ENCODE peak calls at places on chromosomes 1 and 21, in nine cellular contexts. W is thoracic aorta, C is ovary, H is lower lobe of right lung, Q is Peyer's patch, B is heart left ventricle, X is fibroblast of lung, R is H1, P is body of pancreas. J is an unnamed sample.

GRCh38 chr1:15919316-15919715 is 56.6 kb downstream of the ZBTB17 start:
- DNase-seq in W (no peak), C (no peak), H (no peak), Q (no peak), B (no peak), X (peak), R (no peak), P (no peak), J (no peak)

GRCh38 chr1:200129480-200129879 is 102.0 kb downstream of the NR5A2 start:
- DNase-seq in W (no peak), C (no peak), H (no peak), Q (no peak), B (no peak), X (no peak), R (no peak), P (no peak), J (no peak)

GRCh38 chr1:169484683-169485426 is 889 bp downstream of the SLC19A2 start:
- DNase-seq in W (no peak), C (peak), H (peak), Q (peak), B (peak), X (peak), R (no peak), P (peak), J (peak)

GRCh38 chr1:43054961-43055360 is 96.3 kb upstream of the SLC2A1 start:
- DNase-seq in W (no peak), C (no peak), H (no peak), Q (no peak), B (no peak), X (no peak), R (no peak), P (no peak), J (no peak)

GRCh38 chr1:167720965-167721616 is 691 bp upstream of the MPZL1 start:
- DNase-seq in W (no peak), C (peak), H (peak), Q (no peak), B (peak), X (peak), R (no peak), P (peak), J (no peak)

GRCh38 chr1:160103658-160104519 is 5.5 kb upstream of the IGSF8 start:
- DNase-seq in W (no peak), C (no peak), H (no peak), Q (no peak), B (no peak), X (no peak), R (no peak), P (no peak), J (peak)

GRCh38 chr1:204190212-204191211 is 5.8 kb downstream of the KISS1 start:
- DNase-seq in W (no peak), C (peak), H (no peak), Q (peak), B (peak), X (peak), R (no peak), P (no peak), J (peak)

GRCh38 chr1:1264026-1264425 is 9.6 kb downstream of the UBE2J2 start:
- DNase-seq in W (no peak), C (no peak), H (no peak), Q (no peak), B (no peak), X (no peak), R (no peak), P (no peak), J (no peak)

GRCh38 chr1:246682231-246682895 is 41.8 kb upstream of the SCCPDH start:
- DNase-seq in W (no peak), C (no peak), H (no peak), Q (no peak), B (peak), X (no peak), R (no peak), P (no peak), J (no peak)

GRCh38 chr1:6275826-6276764 is 15.2 kb upstream of the GPR153 start:
- DNase-seq in W (no peak), C (peak), H (no peak), Q (peak), B (peak), X (peak), R (no peak), P (no peak), J (no peak)

GRCh38 chr1:31831397-31832378 is 15.9 kb upstream of the SPOCD1 start:
- DNase-seq in W (no peak), C (no peak), H (no peak), Q (peak), B (no peak), X (no peak), R (no peak), P (no peak), J (no peak)

GRCh38 chr21:36916718-36917117 is 49.8 kb downstream of the HLCS start:
- DNase-seq in W (no peak), C (no peak), H (no peak), Q (no peak), B (no peak), X (no peak), R (no peak), P (no peak), J (no peak)

DNA sequence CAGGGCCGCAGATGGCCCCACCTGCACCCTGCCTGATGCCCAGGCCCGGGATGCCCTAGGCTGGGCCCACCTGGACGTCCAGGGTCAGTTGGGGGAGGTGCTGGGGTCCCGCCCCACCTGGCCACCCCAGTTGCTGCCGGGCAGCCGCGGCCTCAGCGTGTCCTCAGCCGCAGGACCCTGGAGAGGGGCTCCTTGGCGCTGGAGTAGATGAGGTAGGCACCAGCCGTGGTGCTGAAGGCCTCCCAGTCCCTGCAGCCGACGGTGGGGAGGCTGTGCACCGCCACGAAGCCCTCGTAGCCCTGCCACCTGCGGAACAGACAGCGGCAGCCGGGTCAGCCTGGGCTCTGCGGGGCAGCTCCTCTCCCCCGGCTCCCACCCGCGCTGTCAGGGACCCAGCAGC is 40.4 kb downstream of the KRTAP10-1 start:
- DNase-seq in W (no peak), C (no peak), H (no peak), Q (no peak), B (no peak), X (no peak), R (no peak), P (no peak), J (no peak)
- H3K27ac ChIP-seq in W (no peak), C (no peak), H (no peak), Q (no peak), B (no peak), X (no peak), R (no peak), P (no peak), J (no peak)

GRCh38 chr1:201546093-201546492 is 7.2 kb downstream of the NAV1 start:
- DNase-seq in W (no peak), C (no peak), H (no peak), Q (no peak), B (no peak), X (no peak), R (no peak), P (no peak), J (no peak)
- TF ChIP-seq CTCF in W (no peak), C (no peak), H (no peak), Q (no peak), B (no peak), X (no peak), R (peak), P (no peak), J (no peak)

GRCh38 chr1:12031039-12031980 is 12.0 kb downstream of the MIIP start:
- DNase-seq in W (no peak), C (peak), H (peak), Q (no peak), B (peak), X (peak), R (no peak), P (peak), J (peak)
- H3K27ac ChIP-seq in W (no peak), C (peak), H (peak), Q (no peak), B (no peak), X (no peak), R (no peak), P (no peak), J (no peak)

GRCh38 chr1:52552505-52553371 is at the start of gene TUT4:
- DNase-seq in W (peak), C (peak), H (peak), Q (peak), B (peak), X (peak), R (peak), P (peak), J (peak)
- TF ChIP-seq CTCF in W (no peak), C (no peak), H (no peak), Q (no peak), B (peak), X (no peak), R (no peak), P (no peak), J (no peak)

GRCh38 chr1:39160703-39161102 is 43.8 kb upstream of the MACF1 start:
- DNase-seq in W (no peak), C (no peak), H (no peak), Q (no peak), B (no peak), X (no peak), R (no peak), P (no peak), J (no peak)
- H3K27ac ChIP-seq in W (no peak), C (no peak), H (peak), Q (no peak), B (no peak), X (no peak), R (no peak), P (peak), J (peak)

J was measured in thyroid gland.